ENCODE peak calls at places on chromosomes 4 and X, in seven cellular contexts. G is mesenchymal stem cell, W is H9, J is IMR-90, X is mesendoderm, Y is trophoblast cell, P is H1. C is an unnamed sample.
A peak's percentile ranks its signal among the peaks of the same experiment; 100 is the strongest.

GRCh38 chr4:11489449-11490083 is 60.9 kb upstream of the HS3ST1 start:
- DNase-seq in G (no peak), W (no peak), J (no peak), X (no peak), Y (peak; percentile 47), P (no peak), C (no peak)

GRCh38 chrX:153476628-153477027 is 6.3 kb upstream of the HAUS7 start:
- DNase-seq in G (no peak), W (no peak), J (peak; percentile 25), X (no peak), Y (peak; percentile 16), P (no peak), C (no peak)

GRCh38 chr4:81804849-81805248 is 333.1 kb upstream of the RASGEF1B start:
- DNase-seq in G (no peak), W (no peak), J (no peak), X (no peak), Y (no peak), P (no peak), C (no peak)

GRCh38 chrX:13371191-13371590 is 51.3 kb upstream of the ATXN3L start:
- DNase-seq in G (no peak), W (no peak), J (peak; percentile 24), X (no peak), Y (no peak), P (no peak), C (no peak)

GRCh38 chr4:1603413-1604135 is 80.5 kb downstream of the FAM53A start:
- DNase-seq in G (no peak), W (no peak), J (no peak), X (no peak), Y (no peak), P (no peak), C (no peak)

GRCh38 chr4:47839259-47839658 is 1.4 kb upstream of the CORIN start:
- DNase-seq in G (peak; percentile 49), W (no peak), J (peak; percentile 62), X (peak; percentile 45), Y (peak; percentile 56), P (no peak), C (no peak)

GRCh38 chrX:9166566-9166909 is 132.6 kb upstream of the FAM9B start:
- DNase-seq in G (no peak), W (no peak), J (no peak), X (no peak), Y (no peak), P (no peak), C (no peak)

GRCh38 chrX:30301203-30301602 is 8.0 kb downstream of the NR0B1 start:
- DNase-seq in G (no peak), W (no peak), J (no peak), X (no peak), Y (no peak), P (no peak), C (no peak)

GRCh38 chr4:80631861-80632260 is 296.3 kb downstream of the CFAP299 start:
- DNase-seq in G (no peak), W (no peak), J (no peak), X (no peak), Y (peak; percentile 76), P (no peak), C (no peak)

GRCh38 chr4:94757192-94758140 is at the start of gene BMPR1B:
- DNase-seq in G (peak; percentile 78), W (peak; percentile 30), J (peak; percentile 67), X (peak; percentile 84), Y (peak; percentile 44), P (peak; percentile 54), C (peak; percentile 67)

GRCh38 chr4:141890279-141890678 is 253.9 kb downstream of the IL15 start:
- DNase-seq in G (no peak), W (no peak), J (peak; percentile 7), X (no peak), Y (no peak), P (no peak), C (no peak)

GRCh38 chr4:182286035-182286434 is 42.8 kb downstream of the TENM3 start:
- DNase-seq in G (no peak), W (no peak), J (peak; percentile 54), X (no peak), Y (peak; percentile 73), P (no peak), C (no peak)

GRCh38 chr4:128776794-128777216 is 32.7 kb upstream of the JADE1 start:
- DNase-seq in G (peak; percentile 97), W (no peak), J (peak; percentile 95), X (no peak), Y (peak; percentile 92), P (no peak), C (no peak)

GRCh38 chr4:8438743-8439142 is 1.8 kb downstream of the ACOX3 start:
- DNase-seq in G (no peak), W (no peak), J (no peak), X (no peak), Y (no peak), P (no peak), C (no peak)

GRCh38 chr4:4395849-4396627 is 9.1 kb downstream of the NSG1 start:
- DNase-seq in G (peak; percentile 96), W (peak; percentile 57), J (peak; percentile 53), X (peak; percentile 80), Y (peak; percentile 19), P (peak; percentile 53), C (no peak)

GRCh38 chr4:47031011-47031678 is at the start of gene GABRB1:
- DNase-seq in G (peak; percentile 70), W (peak; percentile 74), J (peak; percentile 61), X (peak; percentile 69), Y (peak; percentile 59), P (peak; percentile 77), C (peak; percentile 66)

GRCh38 chr4:148330724-148331123 is 111.5 kb downstream of the NR3C2 start:
- DNase-seq in G (no peak), W (no peak), J (no peak), X (no peak), Y (no peak), P (no peak), C (no peak)

GRCh38 chr4:40622913-40623312 is 6.8 kb downstream of the RBM47 start:
- DNase-seq in G (no peak), W (no peak), J (peak; percentile 18), X (no peak), Y (no peak), P (no peak), C (no peak)
- H3K23ac ChIP-seq in G (no peak overlapping the region), W (no peak overlapping the region), J (no peak overlapping the region), X (no peak overlapping the region), Y (no peak overlapping the region), P (no peak overlapping the region), C (no peak overlapping the region)

GRCh38 chr4:16585053-16585452 is 313.4 kb downstream of the LDB2 start:
- DNase-seq in G (no peak), W (no peak), J (no peak), X (no peak), Y (no peak), P (no peak), C (no peak)

GRCh38 chr4:16583764-16584163 is 314.7 kb downstream of the LDB2 start:
- DNase-seq in G (no peak), W (no peak), J (peak; percentile 66), X (no peak), Y (no peak), P (no peak), C (no peak)

GRCh38 chr4:16581117-16581516 is 317.3 kb downstream of the LDB2 start:
- DNase-seq in G (no peak), W (no peak), J (no peak), X (no peak), Y (no peak), P (no peak), C (no peak)

GRCh38 chr4:16582036-16582435 is 316.4 kb downstream of the LDB2 start:
- DNase-seq in G (no peak), W (no peak), J (no peak), X (no peak), Y (no peak), P (no peak), C (no peak)

GRCh38 chr4:16582526-16582925 is 315.9 kb downstream of the LDB2 start:
- DNase-seq in G (no peak), W (peak; percentile 72), J (no peak), X (peak; percentile 78), Y (peak; percentile 53), P (peak; percentile 78), C (no peak)
- H3K23ac ChIP-seq in G (no peak overlapping the region), W (no peak overlapping the region), J (no peak overlapping the region), X (no peak overlapping the region), Y (no peak overlapping the region), P (no peak overlapping the region), C (no peak overlapping the region)

GRCh38 chrX:10636337-10636736 is 16.0 kb upstream of the MID1 start:
- DNase-seq in G (peak; percentile 68), W (peak; percentile 40), J (peak; percentile 68), X (peak; percentile 71), Y (peak; percentile 70), P (no peak), C (no peak)
- H3K23ac ChIP-seq in G (no peak overlapping the region), W (no peak overlapping the region), J (no peak overlapping the region), X (no peak overlapping the region), Y (no peak overlapping the region), P (no peak overlapping the region), C (no peak overlapping the region)

GRCh38 chr4:41072021-41072777 is 142.1 kb downstream of the APBB2 start:
- DNase-seq in G (peak; percentile 70), W (no peak), J (no peak), X (peak; percentile 69), Y (peak; percentile 9), P (no peak), C (no peak)

GRCh38 chr4:41076481-41076880 is 137.9 kb downstream of the APBB2 start:
- DNase-seq in G (no peak), W (no peak), J (no peak), X (no peak), Y (no peak), P (no peak), C (no peak)

GRCh38 chr4:41077628-41078027 is 136.7 kb downstream of the APBB2 start:
- DNase-seq in G (no peak), W (no peak), J (no peak), X (no peak), Y (no peak), P (no peak), C (no peak)

GRCh38 chr4:41070516-41071281 is 143.6 kb downstream of the APBB2 start:
- DNase-seq in G (peak; percentile 30), W (no peak), J (peak; percentile 9), X (no peak), Y (no peak), P (no peak), C (no peak)

GRCh38 chr4:41074227-41074626 is 140.1 kb downstream of the APBB2 start:
- DNase-seq in G (no peak), W (no peak), J (no peak), X (no peak), Y (no peak), P (no peak), C (no peak)
- H3K23ac ChIP-seq in G (no peak overlapping the region), W (no peak overlapping the region), J (no peak overlapping the region), X (no peak overlapping the region), Y (no peak overlapping the region), P (no peak overlapping the region), C (no peak overlapping the region)

GRCh38 chrX:41490446-41490845 is 43.3 kb downstream of the NYX start:
- DNase-seq in G (peak; percentile 28), W (no peak), J (peak; percentile 80), X (no peak), Y (no peak), P (no peak), C (no peak)
- H3K23ac ChIP-seq in G (no peak overlapping the region), W (no peak overlapping the region), J (no peak overlapping the region), X (no peak overlapping the region), Y (no peak overlapping the region), P (no peak overlapping the region), C (no peak overlapping the region)